ENCODE peak calls at places on chromosome 16, in four cellular contexts. I is Calu3, D is progenitor cell of endocrine pancreas, L is prostate gland. J is an unnamed sample.

GRCh38 chr16:49345829-49346228 is 27.8 kb upstream of the C16orf78 start:
- DNase-seq in I (no peak), D (peak; percentile 24), L (no peak), J (no peak)

GRCh38 chr16:70523621-70524405 is at the start of gene SF3B3:
- DNase-seq in I (peak; percentile 66), D (peak; percentile 36), L (peak; percentile 63), J (peak; percentile 78)

GRCh38 chr16:87418644-87419043 is 26.5 kb downstream of the MAP1LC3B start:
- DNase-seq in I (no peak), D (no peak), L (peak; percentile 31), J (no peak)

GRCh38 chr16:83305092-83305491 is 502.7 kb upstream of the HSBP1 start:
- DNase-seq in I (no peak), D (no peak), L (no peak), J (no peak)

GRCh38 chr16:54466233-54466632 is 179.6 kb upstream of the IRX3 start:
- DNase-seq in I (no peak), D (no peak), L (no peak), J (no peak)

GRCh38 chr16:3874794-3875692 is 5.5 kb downstream of the CREBBP start:
- DNase-seq in I (no peak), D (no peak), L (no peak), J (no peak)

GRCh38 chr16:81137012-81137335 is 40.8 kb upstream of the GCSH start:
- DNase-seq in I (no peak), D (no peak), L (no peak), J (no peak)

GRCh38 chr16:66273644-66274334 is 92.7 kb upstream of the CDH5 start:
- DNase-seq in I (peak; percentile 31), D (no peak), L (no peak), J (no peak)

GRCh38 chr16:87411375-87412271 is 19.5 kb downstream of the MAP1LC3B start:
- DNase-seq in I (no peak), D (no peak), L (no peak), J (no peak)

GRCh38 chr16:72256398-72257048 is 84.6 kb upstream of the PMFBP1 start:
- DNase-seq in I (no peak), D (no peak), L (no peak), J (no peak)

GRCh38 chr16:79970551-79971236 is 370.2 kb upstream of the MAF start:
- DNase-seq in I (no peak), D (no peak), L (no peak), J (no peak)

GRCh38 chr16:67013823-67014640 is 14.9 kb upstream of the CBFB start:
- DNase-seq in I (peak; percentile 72), D (peak; percentile 60), L (peak; percentile 26), J (peak; percentile 78)

GRCh38 chr16:26510924-26511323 is 555.8 kb upstream of the C16orf82 start:
- DNase-seq in I (no peak), D (no peak), L (no peak), J (no peak)

GRCh38 chr16:26511463-26511862 is 555.3 kb upstream of the C16orf82 start:
- DNase-seq in I (no peak), D (no peak), L (no peak), J (no peak)

GRCh38 chr16:26505501-26505900 is 561.2 kb upstream of the C16orf82 start:
- DNase-seq in I (no peak), D (no peak), L (no peak), J (no peak)
- TF ChIP-seq CTCF in I (no peak), D (no peak), L (no peak), J (no peak)

GRCh38 chr16:55502801-55503366 is 6.0 kb upstream of the LPCAT2 start:
- DNase-seq in I (peak; percentile 65), D (no peak), L (peak; percentile 50), J (peak; percentile 7)

GRCh38 chr16:55499951-55500350 is 8.9 kb upstream of the LPCAT2 start:
- DNase-seq in I (peak; percentile 56), D (no peak), L (no peak), J (peak; percentile 6)

GRCh38 chr16:55503726-55504553 is 4.9 kb upstream of the LPCAT2 start:
- DNase-seq in I (no peak), D (no peak), L (no peak), J (peak; percentile 12)

GRCh38 chr16:55499281-55499680 is 9.6 kb upstream of the LPCAT2 start:
- DNase-seq in I (no peak), D (no peak), L (no peak), J (peak; percentile 4)

DNA sequence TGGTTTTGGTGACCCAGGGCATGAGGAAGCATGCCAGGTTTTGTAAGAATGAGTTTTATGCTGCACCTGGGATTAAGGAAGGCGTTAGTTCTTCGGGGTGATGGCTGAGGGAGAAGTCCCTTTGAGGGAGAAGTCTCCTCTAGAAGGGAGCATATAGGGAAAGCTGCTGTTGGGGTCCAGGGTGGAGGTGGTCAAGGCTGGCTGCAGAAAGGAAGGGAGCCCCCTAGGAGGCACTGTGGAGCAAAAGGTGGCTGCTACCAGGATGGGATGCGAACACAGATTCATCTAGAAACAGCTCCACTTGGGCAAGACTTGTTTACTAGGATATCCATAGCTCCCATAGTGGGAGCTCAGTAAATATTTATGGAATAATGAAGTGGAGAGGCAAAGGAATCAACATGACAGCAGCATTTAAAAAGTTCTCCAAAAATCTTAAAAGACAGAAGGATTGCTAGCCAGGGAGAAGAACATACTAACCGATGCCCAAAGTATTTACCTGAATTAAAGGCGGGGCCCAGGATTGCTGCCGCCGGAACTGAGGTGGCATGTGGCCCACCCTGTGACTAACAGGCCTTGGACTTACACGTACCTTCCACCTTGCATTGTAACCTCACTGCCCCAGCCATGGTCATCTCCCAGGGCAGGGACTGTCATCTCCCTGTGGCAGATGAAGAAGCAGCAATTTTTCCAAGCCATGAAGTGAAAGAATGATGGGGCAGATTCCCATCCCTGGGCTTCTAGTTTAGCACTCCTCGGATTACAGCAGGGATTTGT is 7.1 kb upstream of the LPCAT2 start:
- DNase-seq in I (peak; percentile 33), D (no peak), L (no peak), J (peak; percentile 28)
- TF ChIP-seq CTCF in I (no peak), D (peak; percentile 23), L (no peak), J (no peak)

GRCh38 chr16:9821331-9821730 is 360.9 kb downstream of the GRIN2A start:
- DNase-seq in I (no peak), D (no peak), L (no peak), J (no peak)

GRCh38 chr16:9823510-9823909 is 358.7 kb downstream of the GRIN2A start:
- DNase-seq in I (no peak), D (no peak), L (no peak), J (no peak)

GRCh38 chr16:9821970-9822369 is 360.3 kb downstream of the GRIN2A start:
- DNase-seq in I (no peak), D (no peak), L (no peak), J (no peak)

GRCh38 chr16:9818702-9819101 is 363.5 kb downstream of the GRIN2A start:
- DNase-seq in I (no peak), D (no peak), L (no peak), J (no peak)

GRCh38 chr16:9820481-9821246 is 361.6 kb downstream of the GRIN2A start:
- DNase-seq in I (no peak), D (peak; percentile 12), L (no peak), J (no peak)
- TF ChIP-seq CTCF in I (no peak), D (peak; percentile 60), L (no peak), J (no peak)

GRCh38 chr16:85365120-85365519 is 248.0 kb upstream of the GSE1 start:
- DNase-seq in I (no peak), D (no peak), L (no peak), J (no peak)
- TF ChIP-seq CTCF in I (no peak), D (no peak), L (no peak), J (no peak)

GRCh38 chr16:22198547-22199293 is 7.4 kb upstream of the EEF2K start:
- DNase-seq in I (no peak), D (no peak), L (no peak), J (peak; percentile 51)
- TF ChIP-seq CTCF in I (no peak), D (no peak), L (no peak), J (peak; percentile 23)

J was measured in GM13976.